ENCODE peak calls at places on chromosomes 4 and X, in five cellular contexts. Z is heart right ventricle, T is thoracic aorta, M is fibroblast of lung, H is astrocyte. U is an unnamed sample.

GRCh38 chr4:140930556-140930955 is 174.4 kb upstream of the TBC1D9 start:
- DNase-seq in Z (no peak), T (no peak), M (no peak), H (no peak), U (no peak)

GRCh38 chr4:95167809-95168208 is 381.0 kb downstream of the UNC5C start:
- DNase-seq in Z (no peak), T (no peak), M (no peak), H (no peak), U (no peak)

GRCh38 chrX:13371191-13371590 is 51.3 kb upstream of the ATXN3L start:
- DNase-seq in Z (no peak), T (no peak), M (peak; percentile 42), H (no peak), U (no peak)

GRCh38 chr4:185201983-185202962 is 1.5 kb downstream of the CFAP97 start:
- DNase-seq in Z (no peak), T (no peak), M (peak; percentile 42), H (peak; percentile 26), U (no peak)

GRCh38 chr4:2142630-2143427 is 83.7 kb downstream of the NAT8L start:
- DNase-seq in Z (no peak), T (no peak), M (peak; percentile 41), H (peak; percentile 26), U (no peak)

GRCh38 chrX:13689519-13690211 is 737 bp downstream of the RAB9A start:
- DNase-seq in Z (no peak), T (no peak), M (peak; percentile 29), H (peak; percentile 14), U (no peak)

GRCh38 chr4:169311643-169312365 is 41.0 kb upstream of the SH3RF1 start:
- DNase-seq in Z (peak; percentile 55), T (no peak), M (peak; percentile 39), H (no peak), U (no peak)

GRCh38 chr4:8414377-8414776 is 26.1 kb downstream of the ACOX3 start:
- DNase-seq in Z (no peak), T (no peak), M (no peak), H (no peak), U (no peak)

GRCh38 chrX:40005290-40006011 is 92.3 kb downstream of the BCOR start:
- DNase-seq in Z (peak; percentile 8), T (no peak), M (no peak), H (no peak), U (no peak)

GRCh38 chr4:7630559-7631287 is 196.0 kb upstream of the PSAPL1 start:
- DNase-seq in Z (peak; percentile 87), T (peak; percentile 33), M (peak; percentile 93), H (peak; percentile 90), U (peak; percentile 21)

GRCh38 chrX:22313757-22314156 is 41.0 kb downstream of the CBLL2 start:
- DNase-seq in Z (no peak), T (no peak), M (no peak), H (no peak), U (no peak)

GRCh38 chr4:8599657-8600056 is 7.1 kb downstream of the CPZ start:
- DNase-seq in Z (no peak), T (no peak), M (peak; percentile 91), H (peak; percentile 89), U (no peak)

GRCh38 chr4:26788341-26788733 is 72.3 kb upstream of the STIM2 start:
- DNase-seq in Z (no peak), T (no peak), M (no peak), H (peak; percentile 10), U (no peak)

GRCh38 chrX:119455264-119455663 is 13.0 kb upstream of the SLC25A5 start:
- DNase-seq in Z (no peak), T (no peak), M (peak; percentile 22), H (no peak), U (no peak)

GRCh38 chrX:106612403-106612789 is 618 bp downstream of the RADX start:
- DNase-seq in Z (no peak), T (no peak), M (peak; percentile 12), H (peak; percentile 6), U (no peak)

GRCh38 chr4:144658015-144658567 is 12.1 kb downstream of the HHIP start:
- DNase-seq in Z (no peak), T (no peak), M (no peak), H (no peak), U (no peak)

GRCh38 chr4:144659493-144659892 is 13.5 kb downstream of the HHIP start:
- DNase-seq in Z (no peak), T (no peak), M (no peak), H (no peak), U (no peak)

GRCh38 chr4:144655491-144655890 is 9.5 kb downstream of the HHIP start:
- DNase-seq in Z (no peak), T (no peak), M (peak; percentile 65), H (peak; percentile 54), U (no peak)

GRCh38 chr4:144658908-144659307 is 13.0 kb downstream of the HHIP start:
- DNase-seq in Z (no peak), T (no peak), M (peak; percentile 82), H (peak; percentile 80), U (no peak)

GRCh38 chr4:144656857-144657256 is 10.9 kb downstream of the HHIP start:
- DNase-seq in Z (no peak), T (no peak), M (no peak), H (no peak), U (no peak)
- H3K36me3 ChIP-seq in Z (no peaks in the 10 kb centered on the region), T (no peaks in the 10 kb centered on the region), M (no peaks in the 10 kb centered on the region), H (peaks cover 48% of the 10 kb centered on the region), U (no peaks in the 10 kb centered on the region)

GRCh38 chrX:10467793-10468192 is 152.6 kb downstream of the MID1 start:
- DNase-seq in Z (no peak), T (no peak), M (peak; percentile 77), H (peak; percentile 68), U (no peak)
- H3K36me3 ChIP-seq in Z (peaks cover 3% of the 10 kb centered on the region), T (no peaks in the 10 kb centered on the region), M (no peaks in the 10 kb centered on the region), H (peaks cover 10% of the 10 kb centered on the region), U (no peaks in the 10 kb centered on the region)

GRCh38 chrX:118448273-118448783 is 47.3 kb upstream of the DOCK11 start:
- DNase-seq in Z (no peak), T (no peak), M (peak; percentile 7), H (no peak), U (no peak)
- H3K36me3 ChIP-seq in Z (peaks cover 29% of the 10 kb centered on the region), T (no peaks in the 10 kb centered on the region), M (no peaks in the 10 kb centered on the region), H (peaks cover 3% of the 10 kb centered on the region), U (no peaks in the 10 kb centered on the region)

DNA sequence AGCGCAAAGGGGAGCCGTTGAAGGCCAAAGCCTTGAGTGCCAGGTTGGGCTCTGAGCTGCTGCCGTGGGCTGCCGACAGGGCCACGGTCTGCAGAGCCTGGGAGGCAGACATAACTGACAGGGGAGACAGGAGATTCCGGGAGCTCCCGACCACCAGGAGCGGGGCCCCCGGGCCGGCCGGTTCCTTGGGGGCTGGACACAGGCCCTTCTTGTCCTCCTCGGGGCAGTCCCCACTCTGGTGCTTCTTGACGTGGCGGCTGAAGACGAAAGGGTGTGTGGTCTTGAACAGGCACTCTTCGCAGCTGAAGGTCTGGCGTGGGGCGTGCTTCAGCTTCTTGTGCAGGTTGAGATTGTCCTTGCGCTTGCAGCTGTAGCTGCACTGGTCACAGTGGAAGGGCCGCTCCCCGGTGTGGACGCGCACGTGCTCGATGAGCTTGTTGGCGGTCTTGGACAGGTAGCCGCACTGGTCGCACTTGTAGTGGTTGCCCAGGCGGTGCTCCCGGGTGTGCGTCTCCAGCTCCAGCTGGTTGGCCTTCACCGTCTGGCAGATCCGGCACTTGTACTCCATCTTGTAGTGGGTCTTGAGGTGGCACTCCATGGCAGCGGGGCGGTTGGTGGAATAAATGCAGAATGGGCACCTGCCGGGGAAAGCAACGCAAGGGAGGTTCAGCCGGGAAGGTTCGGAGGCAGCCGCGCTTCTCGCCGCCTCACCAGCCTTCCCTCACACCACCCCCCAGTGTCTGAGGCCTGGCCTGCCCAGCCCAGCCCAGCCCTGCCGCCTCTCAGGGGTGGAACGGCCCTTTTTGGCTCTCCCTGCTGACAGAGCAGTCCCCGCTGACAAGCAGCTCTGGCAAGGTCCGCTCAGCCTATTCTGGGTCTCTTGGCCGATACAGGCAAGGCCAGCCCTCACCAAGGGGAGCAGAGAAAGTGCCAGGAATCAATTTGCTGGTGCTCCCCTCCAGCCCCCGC is 81.3 kb downstream of the C4orf51 start:
- DNase-seq in Z (peak; percentile 58), T (no peak), M (no peak), H (no peak), U (no peak)
- H3K36me3 ChIP-seq in Z (peaks cover 57% of the 10 kb centered on the region), T (peaks cover 43% of the 10 kb centered on the region), M (peaks cover 2% of the 10 kb centered on the region), H (peaks cover 33% of the 10 kb centered on the region), U (peaks cover 3% of the 10 kb centered on the region)